ENCODE peak calls at places on chromosomes 13 and 19, in five cellular contexts. One of them, this sample, is unnamed.

GRCh38 chr13:62879071-62879470 is 1463.4 kb upstream of the PCDH20 start:
- DNase-seq in tibial artery: no peak
- DNase-seq in K562: no peak
- DNase-seq in H9: no peak
- DNase-seq in heart right ventricle: no peak
- DNase-seq in this sample: no peak

GRCh38 chr19:46616631-46617322 is 8.1 kb downstream of the PTGIR start:
- DNase-seq in tibial artery: no peak
- DNase-seq in K562: peak; percentile 81
- DNase-seq in H9: peak; percentile 82
- DNase-seq in heart right ventricle: peak; percentile 71
- DNase-seq in this sample: peak; percentile 45

GRCh38 chr19:17148130-17148529 is 67.0 kb upstream of the USE1 start:
- DNase-seq in tibial artery: no peak
- DNase-seq in K562: peak; percentile 49
- DNase-seq in H9: no peak
- DNase-seq in heart right ventricle: no peak
- DNase-seq in this sample: no peak

GRCh38 chr19:53927745-53928144 is 18.7 kb downstream of the CACNG7 start:
- DNase-seq in tibial artery: no peak
- DNase-seq in K562: peak; percentile 67
- DNase-seq in H9: peak; percentile 88
- DNase-seq in heart right ventricle: no peak
- DNase-seq in this sample: no peak

GRCh38 chr13:66069570-66069969 is 1160.6 kb downstream of the PCDH9 start:
- DNase-seq in tibial artery: no peak
- DNase-seq in K562: peak; percentile 74
- DNase-seq in H9: no peak
- DNase-seq in heart right ventricle: no peak
- DNase-seq in this sample: no peak

GRCh38 chr19:7099597-7099921 is 30.1 kb downstream of the ZNF557 start:
- DNase-seq in tibial artery: no peak
- DNase-seq in K562: no peak
- DNase-seq in H9: no peak
- DNase-seq in heart right ventricle: no peak
- DNase-seq in this sample: no peak

GRCh38 chr13:33205804-33206221 is 79.7 kb downstream of the STARD13 start:
- DNase-seq in tibial artery: no peak
- DNase-seq in K562: no peak
- DNase-seq in H9: no peak
- DNase-seq in heart right ventricle: no peak
- DNase-seq in this sample: no peak

GRCh38 chr13:24042710-24043440 is 117.6 kb upstream of the SPATA13 start:
- DNase-seq in tibial artery: no peak
- DNase-seq in K562: no peak
- DNase-seq in H9: no peak
- DNase-seq in heart right ventricle: no peak
- DNase-seq in this sample: no peak

GRCh38 chr13:26872444-26873173 is 112.0 kb upstream of the GPR12 start:
- DNase-seq in tibial artery: no peak
- DNase-seq in K562: peak; percentile 61
- DNase-seq in H9: peak; percentile 81
- DNase-seq in heart right ventricle: peak; percentile 60
- DNase-seq in this sample: no peak

GRCh38 chr13:108212901-108213300 is 2.4 kb downstream of the LIG4 start:
- DNase-seq in tibial artery: no peak
- DNase-seq in K562: no peak
- DNase-seq in H9: no peak
- DNase-seq in heart right ventricle: no peak
- DNase-seq in this sample: no peak

GRCh38 chr19:15843186-15843585 is 27.7 kb upstream of the OR10H1 start:
- DNase-seq in tibial artery: no peak
- DNase-seq in K562: no peak
- DNase-seq in H9: no peak
- DNase-seq in heart right ventricle: no peak
- DNase-seq in this sample: no peak

GRCh38 chr19:15841875-15842569 is 26.6 kb upstream of the OR10H1 start:
- DNase-seq in tibial artery: no peak
- DNase-seq in K562: peak; percentile 53
- DNase-seq in H9: no peak
- DNase-seq in heart right ventricle: no peak
- DNase-seq in this sample: no peak

GRCh38 chr19:15850385-15850784 is 34.9 kb upstream of the OR10H1 start:
- DNase-seq in tibial artery: no peak
- DNase-seq in K562: no peak
- DNase-seq in H9: no peak
- DNase-seq in heart right ventricle: no peak
- DNase-seq in this sample: no peak

GRCh38 chr19:15846923-15847322 is 31.5 kb upstream of the OR10H1 start:
- DNase-seq in tibial artery: no peak
- DNase-seq in K562: no peak
- DNase-seq in H9: no peak
- DNase-seq in heart right ventricle: no peak
- DNase-seq in this sample: no peak
- H3K4me1 ChIP-seq in tibial artery: no peaks in the 10 kb centered on the region
- H3K4me1 ChIP-seq in K562: peaks cover 24% of the 10 kb centered on the region
- H3K4me1 ChIP-seq in H9: no peaks in the 10 kb centered on the region
- H3K4me1 ChIP-seq in heart right ventricle: no peaks in the 10 kb centered on the region
- H3K4me1 ChIP-seq in this sample: no peaks in the 10 kb centered on the region

GRCh38 chr13:99044764-99045163 is 66.9 kb upstream of the DOCK9 start:
- DNase-seq in tibial artery: no peak
- DNase-seq in K562: no peak
- DNase-seq in H9: no peak
- DNase-seq in heart right ventricle: no peak
- DNase-seq in this sample: no peak
- H3K27ac ChIP-seq in tibial artery: no peak overlapping the region
- H3K27ac ChIP-seq in K562: no peak overlapping the region
- H3K27ac ChIP-seq in H9: no peak overlapping the region
- H3K27ac ChIP-seq in heart right ventricle: no peak overlapping the region
- H3K27ac ChIP-seq in this sample: no peak overlapping the region

GRCh38 chr13:110403315-110403714 is 96.2 kb downstream of the COL4A2 start:
- DNase-seq in tibial artery: no peak
- DNase-seq in K562: no peak
- DNase-seq in H9: no peak
- DNase-seq in heart right ventricle: no peak
- DNase-seq in this sample: no peak
- H3K4me1 ChIP-seq in tibial artery: no peaks in the 10 kb centered on the region
- H3K4me1 ChIP-seq in K562: no peaks in the 10 kb centered on the region
- H3K4me1 ChIP-seq in H9: peaks cover 4% of the 10 kb centered on the region
- H3K4me1 ChIP-seq in heart right ventricle: peaks cover 74% of the 10 kb centered on the region
- H3K4me1 ChIP-seq in this sample: peaks cover 9% of the 10 kb centered on the region

DNA sequence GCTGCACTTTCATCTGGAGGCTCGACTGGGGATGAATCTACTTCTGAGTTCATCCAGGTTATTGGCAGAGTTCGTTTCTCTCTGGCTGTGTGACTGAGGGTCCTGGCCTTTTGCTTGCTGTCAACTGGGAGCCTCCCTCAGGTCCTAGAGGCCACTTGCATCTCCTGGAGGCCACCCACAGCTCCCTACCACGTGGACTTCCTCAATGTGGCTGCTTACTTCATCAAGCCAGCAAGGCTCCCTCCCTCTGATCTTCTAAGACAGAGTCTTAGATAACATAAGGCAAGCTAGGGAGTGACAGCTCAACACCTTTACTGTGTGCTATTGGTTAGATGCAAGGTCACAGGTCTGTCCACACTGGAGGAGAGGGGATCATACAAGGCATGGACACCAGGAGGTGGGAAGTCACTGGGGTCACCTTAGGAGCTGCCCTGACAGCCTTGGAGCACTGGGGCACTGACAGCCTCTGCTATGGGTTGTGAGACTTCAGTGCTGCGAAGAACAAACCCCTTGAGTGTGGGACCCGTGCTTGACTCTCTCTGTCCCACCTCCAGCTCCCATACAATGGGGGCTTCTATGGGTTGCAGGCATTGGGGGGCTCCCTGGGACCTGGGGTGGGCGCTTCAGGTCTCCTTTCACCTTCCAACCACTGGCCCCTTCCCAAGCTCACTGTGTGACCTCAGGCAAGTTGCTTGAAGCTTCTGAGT is 5.3 kb downstream of the FAM187B start:
- DNase-seq in tibial artery: no peak
- DNase-seq in K562: peak; percentile 68
- DNase-seq in H9: no peak
- DNase-seq in heart right ventricle: no peak
- DNase-seq in this sample: no peak
- H3K27ac ChIP-seq in tibial artery: no peak overlapping the region
- H3K27ac ChIP-seq in K562: no peak overlapping the region
- H3K27ac ChIP-seq in H9: no peak overlapping the region
- H3K27ac ChIP-seq in heart right ventricle: no peak overlapping the region
- H3K27ac ChIP-seq in this sample: no peak overlapping the region

GRCh38 chr19:5102520-5102919 is 133.6 kb downstream of the KDM4B start:
- DNase-seq in tibial artery: no peak
- DNase-seq in K562: no peak
- DNase-seq in H9: no peak
- DNase-seq in heart right ventricle: no peak
- DNase-seq in this sample: no peak

GRCh38 chr19:5099822-5100221 is 130.9 kb downstream of the KDM4B start:
- DNase-seq in tibial artery: no peak
- DNase-seq in K562: peak; percentile 34
- DNase-seq in H9: no peak
- DNase-seq in heart right ventricle: no peak
- DNase-seq in this sample: no peak

GRCh38 chr19:5103061-5103701 is 134.3 kb downstream of the KDM4B start:
- DNase-seq in tibial artery: peak; percentile 45
- DNase-seq in K562: no peak
- DNase-seq in H9: no peak
- DNase-seq in heart right ventricle: peak; percentile 70
- DNase-seq in this sample: peak; percentile 73

GRCh38 chr19:5103812-5104410 is 135.0 kb downstream of the KDM4B start:
- DNase-seq in tibial artery: no peak
- DNase-seq in K562: no peak
- DNase-seq in H9: no peak
- DNase-seq in heart right ventricle: no peak
- DNase-seq in this sample: no peak

GRCh38 chr19:5101871-5102270 is 133.0 kb downstream of the KDM4B start:
- DNase-seq in tibial artery: no peak
- DNase-seq in K562: no peak
- DNase-seq in H9: no peak
- DNase-seq in heart right ventricle: no peak
- DNase-seq in this sample: no peak
- H3K4me1 ChIP-seq in tibial artery: no peaks in the 10 kb centered on the region
- H3K4me1 ChIP-seq in K562: no peaks in the 10 kb centered on the region
- H3K4me1 ChIP-seq in H9: no peaks in the 10 kb centered on the region
- H3K4me1 ChIP-seq in heart right ventricle: peaks cover 35% of the 10 kb centered on the region
- H3K4me1 ChIP-seq in this sample: peaks cover 31% of the 10 kb centered on the region

GRCh38 chr19:52474351-52475127 is 21.2 kb downstream of the ZNF578 start:
- DNase-seq in tibial artery: no peak
- DNase-seq in K562: no peak
- DNase-seq in H9: no peak
- DNase-seq in heart right ventricle: no peak
- DNase-seq in this sample: no peak

GRCh38 chr19:52473655-52474350 is 20.4 kb downstream of the ZNF578 start:
- DNase-seq in tibial artery: no peak
- DNase-seq in K562: no peak
- DNase-seq in H9: no peak
- DNase-seq in heart right ventricle: no peak
- DNase-seq in this sample: no peak
- H3K27ac ChIP-seq in tibial artery: no peak overlapping the region
- H3K27ac ChIP-seq in K562: no peak overlapping the region
- H3K27ac ChIP-seq in H9: no peak overlapping the region
- H3K27ac ChIP-seq in heart right ventricle: no peak overlapping the region
- H3K27ac ChIP-seq in this sample: no peak overlapping the region

GRCh38 chr13:30257433-30258099 is 49.8 kb downstream of the KATNAL1 start:
- DNase-seq in tibial artery: no peak
- DNase-seq in K562: no peak
- DNase-seq in H9: peak; percentile 36
- DNase-seq in heart right ventricle: no peak
- DNase-seq in this sample: no peak
- H3K4me1 ChIP-seq in tibial artery: no peaks in the 10 kb centered on the region
- H3K4me1 ChIP-seq in K562: no peaks in the 10 kb centered on the region
- H3K4me1 ChIP-seq in H9: no peaks in the 10 kb centered on the region
- H3K4me1 ChIP-seq in heart right ventricle: peaks cover 8% of the 10 kb centered on the region
- H3K4me1 ChIP-seq in this sample: no peaks in the 10 kb centered on the region

GRCh38 chr19:19203012-19203856 is at the start of gene NR2C2AP:
- DNase-seq in tibial artery: peak; percentile 88
- DNase-seq in K562: peak; percentile 97
- DNase-seq in H9: peak; percentile 85
- DNase-seq in heart right ventricle: peak; percentile 93
- DNase-seq in this sample: peak; percentile 93
- H3K27ac ChIP-seq in tibial artery: peak within 1 kb of the TSS; percentile 84
- H3K27ac ChIP-seq in K562: peak within 1 kb of the TSS; percentile 79
- H3K27ac ChIP-seq in H9: no peak within 1 kb of the TSS
- H3K27ac ChIP-seq in heart right ventricle: peak within 1 kb of the TSS; percentile 77
- H3K27ac ChIP-seq in this sample: peak within 1 kb of the TSS; percentile 83

DNA sequence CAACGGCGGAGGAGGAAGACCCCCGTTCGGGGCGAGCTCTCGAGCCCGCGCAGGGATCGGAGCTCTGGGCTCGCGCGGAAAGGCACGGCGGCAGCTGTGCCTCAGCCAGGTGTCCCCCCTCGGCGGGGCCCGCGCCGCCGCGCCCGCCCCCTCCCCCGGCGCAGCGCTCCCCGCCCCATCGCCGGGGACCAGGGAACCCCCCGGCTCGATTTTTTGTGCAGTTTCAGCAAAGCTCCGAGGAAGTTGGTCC is 110.0 kb downstream of the KCNRG start:
- DNase-seq in tibial artery: no peak
- DNase-seq in K562: no peak
- DNase-seq in H9: no peak
- DNase-seq in heart right ventricle: no peak
- DNase-seq in this sample: no peak
- H3K4me1 ChIP-seq in tibial artery: no peaks in the 10 kb centered on the region
- H3K4me1 ChIP-seq in K562: peaks cover 23% of the 10 kb centered on the region
- H3K4me1 ChIP-seq in H9: peaks cover 3% of the 10 kb centered on the region
- H3K4me1 ChIP-seq in heart right ventricle: peaks cover 56% of the 10 kb centered on the region
- H3K4me1 ChIP-seq in this sample: peaks cover 44% of the 10 kb centered on the region

DNA sequence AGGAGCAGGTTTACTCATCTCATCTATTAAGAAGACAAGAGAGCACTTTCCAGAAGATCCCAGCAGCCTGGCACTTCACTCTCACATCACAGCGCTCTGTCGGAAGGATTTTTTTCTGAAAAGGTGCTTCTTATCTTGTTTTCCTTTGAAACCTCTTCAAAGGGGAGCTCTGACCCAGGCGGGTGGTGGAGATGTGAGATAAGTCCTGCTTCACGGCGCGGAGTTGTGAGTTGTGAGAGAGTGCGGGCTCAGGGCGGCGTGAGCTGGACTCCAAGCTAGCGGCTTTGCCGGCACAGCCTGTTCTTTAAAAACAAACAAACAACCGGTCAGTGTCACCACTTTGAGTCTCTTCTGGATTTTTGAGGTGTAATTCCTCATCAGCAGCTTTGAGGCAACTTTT is 169.0 kb upstream of the ARGLU1 start:
- DNase-seq in tibial artery: no peak
- DNase-seq in K562: no peak
- DNase-seq in H9: no peak
- DNase-seq in heart right ventricle: no peak
- DNase-seq in this sample: no peak
- H3K27ac ChIP-seq in tibial artery: no peak overlapping the region
- H3K27ac ChIP-seq in K562: no peak overlapping the region
- H3K27ac ChIP-seq in H9: no peak overlapping the region
- H3K27ac ChIP-seq in heart right ventricle: no peak overlapping the region
- H3K27ac ChIP-seq in this sample: no peak overlapping the region